ENCODE peak calls at places on chromosomes 11 and 22, in nine cellular contexts. J is cardiac fibroblast, K is tibial nerve, N is nephron progenitor cell, U is fibroblast of the aortic adventitia, A is colonic mucosa, E is fibroblast of mammary gland, F is ascending aorta, L is neural crest cell. D is an unnamed sample.

GRCh38 chr11:96215094-96215782 is 127.8 kb downstream of the MAML2 start:
- DNase-seq in J (peak), K (no peak), N (peak), U (peak), A (peak), E (peak), F (no peak), L (no peak), D (peak)

GRCh38 chr22:30881361-30882180 is 87.0 kb downstream of the MORC2 start:
- DNase-seq in J (peak), K (no peak), N (peak), U (no peak), A (no peak), E (no peak), F (no peak), L (no peak), D (no peak)

GRCh38 chr22:46007848-46008261 is 30.9 kb upstream of the WNT7B start:
- DNase-seq in J (peak), K (peak), N (no peak), U (peak), A (no peak), E (peak), F (peak), L (no peak), D (peak)

GRCh38 chr11:19777342-19778102 is 64.9 kb downstream of the NAV2 start:
- DNase-seq in J (peak), K (no peak), N (peak), U (peak), A (peak), E (peak), F (no peak), L (no peak), D (peak)

GRCh38 chr11:61543606-61544306 is 35.2 kb downstream of the LRRC10B start:
- DNase-seq in J (peak), K (no peak), N (no peak), U (peak), A (no peak), E (peak), F (no peak), L (no peak), D (peak)

GRCh38 chr11:118691926-118692830 is 12.7 kb upstream of the TREH start:
- DNase-seq in J (peak), K (no peak), N (no peak), U (peak), A (no peak), E (peak), F (no peak), L (no peak), D (peak)

GRCh38 chr11:1167751-1168231 is 10.0 kb downstream of the MUC5AC start:
- DNase-seq in J (no peak), K (no peak), N (no peak), U (no peak), A (no peak), E (no peak), F (no peak), L (no peak), D (no peak)

GRCh38 chr22:40567626-40568328 is 68.7 kb downstream of the MRTFA start:
- DNase-seq in J (no peak), K (no peak), N (no peak), U (no peak), A (no peak), E (no peak), F (no peak), L (no peak), D (no peak)

GRCh38 chr11:118699508-118700220 is 20.2 kb upstream of the TREH start:
- DNase-seq in J (no peak), K (no peak), N (no peak), U (no peak), A (no peak), E (no peak), F (no peak), L (no peak), D (no peak)

GRCh38 chr22:45602824-45603301 is 68.8 kb upstream of the ATXN10 start:
- DNase-seq in J (peak), K (no peak), N (no peak), U (peak), A (no peak), E (peak), F (no peak), L (no peak), D (peak)

GRCh38 chr11:44866301-44866700 is 84.4 kb downstream of the TP53I11 start:
- DNase-seq in J (no peak), K (no peak), N (no peak), U (no peak), A (no peak), E (no peak), F (no peak), L (no peak), D (no peak)

GRCh38 chr11:129317564-129317963 is 58.1 kb upstream of the BARX2 start:
- DNase-seq in J (no peak), K (no peak), N (no peak), U (no peak), A (peak), E (no peak), F (no peak), L (no peak), D (no peak)

GRCh38 chr22:36194971-36195370 is 6.6 kb downstream of the APOL4 start:
- DNase-seq in J (peak), K (peak), N (peak), U (peak), A (peak), E (peak), F (no peak), L (peak), D (peak)

GRCh38 chr11:14522801-14523200 is 2.6 kb upstream of the PSMA1 start:
- DNase-seq in J (no peak), K (no peak), N (no peak), U (no peak), A (no peak), E (no peak), F (no peak), L (no peak), D (no peak)

GRCh38 chr11:27471588-27472397 is 797 bp downstream of the LGR4 start:
- DNase-seq in J (peak), K (peak), N (peak), U (no peak), A (peak), E (no peak), F (no peak), L (peak), D (peak)

GRCh38 chr22:38788417-38788816 is 5.5 kb downstream of the DNAL4 start:
- DNase-seq in J (peak), K (peak), N (no peak), U (peak), A (peak), E (peak), F (no peak), L (no peak), D (peak)

GRCh38 chr11:75345455-75346224 is 5.8 kb downstream of the ARRB1 start:
- DNase-seq in J (no peak), K (no peak), N (no peak), U (no peak), A (peak), E (no peak), F (no peak), L (no peak), D (no peak)

GRCh38 chr22:27603823-27604190 is 197.7 kb downstream of the MN1 start:
- DNase-seq in J (peak), K (no peak), N (no peak), U (no peak), A (no peak), E (no peak), F (no peak), L (no peak), D (peak)

GRCh38 chr11:60936467-60937143 is 12.3 kb downstream of the TMEM132A start:
- DNase-seq in J (no peak), K (no peak), N (no peak), U (no peak), A (no peak), E (no peak), F (no peak), L (no peak), D (no peak)

GRCh38 chr11:7544021-7544420 is 30.2 kb downstream of the PPFIBP2 start:
- DNase-seq in J (no peak), K (no peak), N (no peak), U (no peak), A (no peak), E (no peak), F (no peak), L (no peak), D (no peak)

GRCh38 chr22:18096823-18097222 is 13.8 kb upstream of the TUBA8 start:
- DNase-seq in J (no peak), K (no peak), N (no peak), U (no peak), A (no peak), E (no peak), F (no peak), L (no peak), D (no peak)

GRCh38 chr11:94544582-94544831 is 786 bp downstream of the FUT4 start:
- DNase-seq in J (peak), K (no peak), N (no peak), U (no peak), A (no peak), E (no peak), F (no peak), L (no peak), D (no peak)

GRCh38 chr11:125418396-125418795 is 77.7 kb downstream of the FEZ1 start:
- DNase-seq in J (no peak), K (no peak), N (no peak), U (no peak), A (no peak), E (no peak), F (no peak), L (no peak), D (no peak)

GRCh38 chr11:113369411-113369810 is 18.2 kb upstream of the ANKK1 start:
- DNase-seq in J (no peak), K (no peak), N (no peak), U (no peak), A (no peak), E (no peak), F (no peak), L (no peak), D (no peak)

GRCh38 chr11:113363406-113363805 is 24.2 kb upstream of the ANKK1 start:
- DNase-seq in J (no peak), K (no peak), N (no peak), U (no peak), A (no peak), E (no peak), F (no peak), L (no peak), D (no peak)

GRCh38 chr11:113365895-113366294 is 21.7 kb upstream of the ANKK1 start:
- DNase-seq in J (no peak), K (no peak), N (no peak), U (no peak), A (no peak), E (no peak), F (no peak), L (no peak), D (no peak)

GRCh38 chr11:113363996-113364641 is 23.5 kb upstream of the ANKK1 start:
- DNase-seq in J (no peak), K (no peak), N (no peak), U (no peak), A (no peak), E (no peak), F (no peak), L (no peak), D (no peak)
- TF ChIP-seq CTCF in J (no peak), K (no peak), N (no peak), U (no peak), A (no peak), E (no peak), F (no peak), L (no peak), D (no peak)

GRCh38 chr22:43186272-43187170 is at the start of gene TTLL12:
- DNase-seq in J (peak), K (no peak), N (peak), U (peak), A (no peak), E (no peak), F (no peak), L (peak), D (peak)

GRCh38 chr22:43183496-43184263 is 3.3 kb downstream of the TTLL12 start:
- DNase-seq in J (peak), K (no peak), N (no peak), U (peak), A (no peak), E (peak), F (no peak), L (no peak), D (peak)

GRCh38 chr22:43188829-43189545 is 2.1 kb upstream of the TTLL12 start:
- DNase-seq in J (no peak), K (no peak), N (no peak), U (peak), A (no peak), E (no peak), F (no peak), L (no peak), D (no peak)

GRCh38 chr22:43185860-43186261 is 1.1 kb downstream of the TTLL12 start:
- DNase-seq in J (peak), K (peak), N (peak), U (peak), A (peak), E (peak), F (no peak), L (no peak), D (peak)

GRCh38 chr22:43187171-43188099 is 501 bp upstream of the TTLL12 start:
- DNase-seq in J (peak), K (peak), N (peak), U (peak), A (peak), E (peak), F (peak), L (peak), D (peak)
- TF ChIP-seq CTCF in J (no peak), K (peak), N (peak), U (peak), A (peak), E (peak), F (peak), L (peak), D (peak)

GRCh38 chr22:43225609-43226008 is 38.7 kb upstream of the TTLL12 start:
- DNase-seq in J (no peak), K (no peak), N (no peak), U (no peak), A (no peak), E (no peak), F (no peak), L (no peak), D (no peak)

GRCh38 chr22:43227231-43227630 is 40.3 kb upstream of the TTLL12 start:
- DNase-seq in J (no peak), K (no peak), N (peak), U (no peak), A (no peak), E (no peak), F (no peak), L (no peak), D (no peak)

GRCh38 chr22:43228330-43228729 is 41.4 kb upstream of the TTLL12 start:
- DNase-seq in J (peak), K (no peak), N (peak), U (peak), A (peak), E (peak), F (no peak), L (peak), D (peak)

GRCh38 chr22:43228863-43229262 is 41.9 kb upstream of the TTLL12 start:
- DNase-seq in J (no peak), K (no peak), N (no peak), U (no peak), A (no peak), E (no peak), F (no peak), L (no peak), D (no peak)

GRCh38 chr22:43226368-43226979 is 39.5 kb upstream of the TTLL12 start:
- DNase-seq in J (peak), K (no peak), N (peak), U (no peak), A (no peak), E (no peak), F (no peak), L (peak), D (peak)
- TF ChIP-seq CTCF in J (no peak), K (no peak), N (no peak), U (no peak), A (no peak), E (no peak), F (no peak), L (peak), D (no peak)

GRCh38 chr22:49913026-49913425 is 5.2 kb downstream of the ALG12 start:
- DNase-seq in J (no peak), K (no peak), N (no peak), U (no peak), A (no peak), E (no peak), F (no peak), L (no peak), D (no peak)

GRCh38 chr22:49913446-49913845 is 4.8 kb downstream of the ALG12 start:
- DNase-seq in J (no peak), K (no peak), N (no peak), U (no peak), A (no peak), E (no peak), F (no peak), L (no peak), D (no peak)

GRCh38 chr22:49914256-49914655 is 4.0 kb downstream of the ALG12 start:
- DNase-seq in J (no peak), K (no peak), N (no peak), U (no peak), A (no peak), E (no peak), F (no peak), L (no peak), D (no peak)

GRCh38 chr22:49916851-49917250 is 1.4 kb downstream of the ALG12 start:
- DNase-seq in J (no peak), K (no peak), N (no peak), U (no peak), A (no peak), E (no peak), F (no peak), L (no peak), D (no peak)

GRCh38 chr22:49915610-49916009 is 2.6 kb downstream of the ALG12 start:
- DNase-seq in J (no peak), K (no peak), N (peak), U (no peak), A (no peak), E (no peak), F (no peak), L (no peak), D (no peak)
- TF ChIP-seq CTCF in J (no peak), K (no peak), N (no peak), U (no peak), A (no peak), E (no peak), F (no peak), L (no peak), D (no peak)

GRCh38 chr11:78046486-78046854 is 17.2 kb upstream of the THRSP start:
- DNase-seq in J (no peak), K (no peak), N (no peak), U (no peak), A (no peak), E (no peak), F (no peak), L (no peak), D (no peak)
- TF ChIP-seq CTCF in J (no peak), K (no peak), N (no peak), U (no peak), A (no peak), E (no peak), F (no peak), L (peak), D (no peak)

GRCh38 chr11:113847580-113847979 is 27.8 kb downstream of the USP28 start:
- DNase-seq in J (no peak), K (no peak), N (no peak), U (no peak), A (no peak), E (no peak), F (no peak), L (no peak), D (no peak)

GRCh38 chr11:113850188-113850587 is 25.2 kb downstream of the USP28 start:
- DNase-seq in J (no peak), K (no peak), N (no peak), U (no peak), A (no peak), E (no peak), F (no peak), L (no peak), D (no peak)

GRCh38 chr11:113841691-113842090 is 33.7 kb downstream of the USP28 start:
- DNase-seq in J (no peak), K (no peak), N (no peak), U (no peak), A (no peak), E (no peak), F (no peak), L (no peak), D (no peak)

GRCh38 chr11:113849713-113850112 is 25.7 kb downstream of the USP28 start:
- DNase-seq in J (no peak), K (no peak), N (no peak), U (no peak), A (no peak), E (no peak), F (no peak), L (no peak), D (no peak)

GRCh38 chr11:113847111-113847510 is 28.3 kb downstream of the USP28 start:
- DNase-seq in J (no peak), K (no peak), N (no peak), U (no peak), A (no peak), E (no peak), F (no peak), L (no peak), D (no peak)
- TF ChIP-seq CTCF in J (no peak), K (no peak), N (no peak), U (no peak), A (no peak), E (no peak), F (no peak), L (no peak), D (no peak)

D was measured in fibroblast of pulmonary artery.